ENCODE peak calls at places on chromosomes 6 and 20, in nine cellular contexts. One of them, this sample, is unnamed.

GRCh38 chr6:2823104-2823850 is 18.4 kb downstream of the SERPINB1 start:
- DNase-seq in lung: peak
- DNase-seq in stomach: no peak
- DNase-seq in A549: no peak
- DNase-seq in sigmoid colon: no peak
- DNase-seq in mucosa of descending colon: peak
- DNase-seq in AG04450: no peak
- DNase-seq in cardiac fibroblast: no peak
- DNase-seq in WTC11: no peak
- DNase-seq in this sample: no peak

GRCh38 chr6:10977231-10977968 is 66.7 kb downstream of the ELOVL2 start:
- DNase-seq in mucosa of descending colon: no peak
- DNase-seq in lung: no peak
- DNase-seq in sigmoid colon: no peak
- DNase-seq in WTC11: peak
- DNase-seq in AG04450: no peak
- DNase-seq in A549: no peak
- DNase-seq in stomach: no peak
- DNase-seq in cardiac fibroblast: no peak
- DNase-seq in this sample: no peak

GRCh38 chr20:4100679-4101078 is 85.3 kb upstream of the RNF24 start:
- DNase-seq in WTC11: no peak
- DNase-seq in cardiac fibroblast: no peak
- DNase-seq in lung: no peak
- DNase-seq in A549: no peak
- DNase-seq in mucosa of descending colon: no peak
- DNase-seq in sigmoid colon: no peak
- DNase-seq in stomach: no peak
- DNase-seq in AG04450: no peak
- DNase-seq in this sample: no peak

GRCh38 chr6:106279179-106279578 is 46.4 kb downstream of the ATG5 start:
- DNase-seq in sigmoid colon: no peak
- DNase-seq in AG04450: peak
- DNase-seq in WTC11: no peak
- DNase-seq in lung: no peak
- DNase-seq in stomach: no peak
- DNase-seq in cardiac fibroblast: peak
- DNase-seq in A549: no peak
- DNase-seq in mucosa of descending colon: no peak
- DNase-seq in this sample: no peak

GRCh38 chr20:36573798-36574277 is 441 bp downstream of the TGIF2 start:
- DNase-seq in cardiac fibroblast: peak
- DNase-seq in lung: peak
- DNase-seq in sigmoid colon: peak
- DNase-seq in WTC11: no peak
- DNase-seq in mucosa of descending colon: peak
- DNase-seq in AG04450: no peak
- DNase-seq in stomach: peak
- DNase-seq in A549: no peak
- DNase-seq in this sample: peak

GRCh38 chr6:8219352-8219943 is 117.1 kb upstream of the EEF1E1 start:
- DNase-seq in mucosa of descending colon: peak
- DNase-seq in sigmoid colon: no peak
- DNase-seq in A549: peak
- DNase-seq in lung: no peak
- DNase-seq in AG04450: peak
- DNase-seq in stomach: peak
- DNase-seq in WTC11: peak
- DNase-seq in cardiac fibroblast: peak
- DNase-seq in this sample: peak

GRCh38 chr6:49937017-49937416 is 26.9 kb downstream of the DEFB114 start:
- DNase-seq in mucosa of descending colon: no peak
- DNase-seq in A549: no peak
- DNase-seq in lung: no peak
- DNase-seq in sigmoid colon: no peak
- DNase-seq in WTC11: no peak
- DNase-seq in cardiac fibroblast: no peak
- DNase-seq in AG04450: no peak
- DNase-seq in stomach: no peak
- DNase-seq in this sample: no peak

GRCh38 chr20:36315545-36316351 is 9.6 kb downstream of the DLGAP4 start:
- DNase-seq in AG04450: no peak
- DNase-seq in stomach: no peak
- DNase-seq in mucosa of descending colon: no peak
- DNase-seq in A549: no peak
- DNase-seq in lung: no peak
- DNase-seq in WTC11: peak
- DNase-seq in sigmoid colon: peak
- DNase-seq in cardiac fibroblast: no peak
- DNase-seq in this sample: no peak

GRCh38 chr20:64166712-64167615 is 2.7 kb downstream of the MYT1 start:
- DNase-seq in sigmoid colon: no peak
- DNase-seq in stomach: no peak
- DNase-seq in mucosa of descending colon: no peak
- DNase-seq in WTC11: no peak
- DNase-seq in cardiac fibroblast: no peak
- DNase-seq in AG04450: no peak
- DNase-seq in lung: no peak
- DNase-seq in A549: no peak
- DNase-seq in this sample: no peak

GRCh38 chr6:34207695-34208443 is 28.8 kb upstream of the HMGA1 start:
- DNase-seq in A549: no peak
- DNase-seq in cardiac fibroblast: no peak
- DNase-seq in WTC11: no peak
- DNase-seq in mucosa of descending colon: no peak
- DNase-seq in stomach: no peak
- DNase-seq in lung: no peak
- DNase-seq in sigmoid colon: no peak
- DNase-seq in AG04450: no peak
- DNase-seq in this sample: peak

GRCh38 chr6:96899019-96899418 is 1.3 kb upstream of the NDUFAF4 start:
- DNase-seq in cardiac fibroblast: peak
- DNase-seq in mucosa of descending colon: peak
- DNase-seq in A549: peak
- DNase-seq in WTC11: no peak
- DNase-seq in stomach: no peak
- DNase-seq in lung: no peak
- DNase-seq in sigmoid colon: no peak
- DNase-seq in AG04450: peak
- DNase-seq in this sample: peak

GRCh38 chr6:158709809-158710208 is 60.0 kb downstream of the SYTL3 start:
- DNase-seq in WTC11: no peak
- DNase-seq in mucosa of descending colon: no peak
- DNase-seq in stomach: no peak
- DNase-seq in cardiac fibroblast: no peak
- DNase-seq in A549: no peak
- DNase-seq in sigmoid colon: no peak
- DNase-seq in lung: no peak
- DNase-seq in AG04450: no peak
- DNase-seq in this sample: no peak

GRCh38 chr6:3328145-3328544 is 69.4 kb downstream of the PSMG4 start:
- DNase-seq in WTC11: no peak
- DNase-seq in mucosa of descending colon: no peak
- DNase-seq in stomach: no peak
- DNase-seq in cardiac fibroblast: peak
- DNase-seq in A549: peak
- DNase-seq in sigmoid colon: peak
- DNase-seq in AG04450: no peak
- DNase-seq in lung: no peak
- DNase-seq in this sample: no peak

GRCh38 chr6:25331085-25331685 is 52.0 kb downstream of the CARMIL1 start:
- DNase-seq in cardiac fibroblast: no peak
- DNase-seq in mucosa of descending colon: no peak
- DNase-seq in stomach: no peak
- DNase-seq in sigmoid colon: no peak
- DNase-seq in A549: no peak
- DNase-seq in AG04450: no peak
- DNase-seq in lung: no peak
- DNase-seq in WTC11: no peak
- DNase-seq in this sample: no peak

GRCh38 chr20:1524004-1524403 is 32.8 kb upstream of the SIRPB2 start:
- DNase-seq in A549: no peak
- DNase-seq in AG04450: no peak
- DNase-seq in stomach: no peak
- DNase-seq in lung: no peak
- DNase-seq in mucosa of descending colon: no peak
- DNase-seq in cardiac fibroblast: no peak
- DNase-seq in sigmoid colon: no peak
- DNase-seq in WTC11: no peak
- DNase-seq in this sample: no peak

GRCh38 chr6:106300020-106300772 is 25.4 kb downstream of the ATG5 start:
- DNase-seq in AG04450: no peak
- DNase-seq in stomach: no peak
- DNase-seq in sigmoid colon: no peak
- DNase-seq in lung: no peak
- DNase-seq in WTC11: no peak
- DNase-seq in A549: no peak
- DNase-seq in cardiac fibroblast: no peak
- DNase-seq in mucosa of descending colon: no peak
- DNase-seq in this sample: no peak

GRCh38 chr20:15030826-15031225 is 693.4 kb upstream of the FLRT3 start:
- DNase-seq in AG04450: no peak
- DNase-seq in A549: no peak
- DNase-seq in sigmoid colon: no peak
- DNase-seq in WTC11: no peak
- DNase-seq in stomach: no peak
- DNase-seq in mucosa of descending colon: no peak
- DNase-seq in lung: no peak
- DNase-seq in cardiac fibroblast: no peak
- DNase-seq in this sample: no peak

DNA sequence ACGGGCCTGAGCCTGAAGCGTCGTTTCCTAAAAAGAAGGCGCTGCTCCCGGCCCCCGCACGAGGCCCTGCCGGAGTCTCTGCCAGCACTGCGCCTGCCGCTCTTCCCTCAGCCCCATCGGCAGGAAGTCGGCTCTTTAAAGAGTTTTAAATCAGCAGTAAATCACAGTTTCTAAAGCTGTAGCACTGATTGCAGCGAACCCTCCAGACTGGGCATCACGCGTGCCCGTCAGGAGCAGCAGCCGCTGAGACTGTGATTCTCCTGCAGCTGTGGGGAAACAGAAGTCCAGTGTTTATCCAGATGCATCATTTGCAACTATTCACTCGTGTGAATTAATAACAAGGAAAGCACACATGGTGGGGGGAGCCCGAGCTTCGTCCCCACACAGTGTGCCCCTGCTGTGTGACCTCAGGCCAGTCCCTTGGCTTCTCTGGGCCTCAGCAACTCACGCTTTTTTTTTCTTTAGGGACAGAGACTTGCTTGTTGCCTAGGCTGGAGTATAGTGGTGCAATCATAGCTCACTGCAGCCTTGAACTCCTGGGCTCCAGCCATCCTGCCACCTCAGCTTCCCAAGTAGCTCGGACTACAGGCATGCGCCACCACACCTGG is 28.3 kb downstream of the DLL1 start:
- DNase-seq in sigmoid colon: peak
- DNase-seq in stomach: no peak
- DNase-seq in A549: no peak
- DNase-seq in mucosa of descending colon: no peak
- DNase-seq in cardiac fibroblast: no peak
- DNase-seq in lung: no peak
- DNase-seq in WTC11: no peak
- DNase-seq in AG04450: no peak
- DNase-seq in this sample: no peak
- TF ChIP-seq CTCF in sigmoid colon: no peak
- TF ChIP-seq CTCF in stomach: no peak
- TF ChIP-seq CTCF in A549: no peak
- TF ChIP-seq CTCF in mucosa of descending colon: no peak
- TF ChIP-seq CTCF in cardiac fibroblast: no peak
- TF ChIP-seq CTCF in lung: no peak
- TF ChIP-seq CTCF in WTC11: no peak
- TF ChIP-seq CTCF in AG04450: no peak
- TF ChIP-seq CTCF in this sample: no peak

DNA sequence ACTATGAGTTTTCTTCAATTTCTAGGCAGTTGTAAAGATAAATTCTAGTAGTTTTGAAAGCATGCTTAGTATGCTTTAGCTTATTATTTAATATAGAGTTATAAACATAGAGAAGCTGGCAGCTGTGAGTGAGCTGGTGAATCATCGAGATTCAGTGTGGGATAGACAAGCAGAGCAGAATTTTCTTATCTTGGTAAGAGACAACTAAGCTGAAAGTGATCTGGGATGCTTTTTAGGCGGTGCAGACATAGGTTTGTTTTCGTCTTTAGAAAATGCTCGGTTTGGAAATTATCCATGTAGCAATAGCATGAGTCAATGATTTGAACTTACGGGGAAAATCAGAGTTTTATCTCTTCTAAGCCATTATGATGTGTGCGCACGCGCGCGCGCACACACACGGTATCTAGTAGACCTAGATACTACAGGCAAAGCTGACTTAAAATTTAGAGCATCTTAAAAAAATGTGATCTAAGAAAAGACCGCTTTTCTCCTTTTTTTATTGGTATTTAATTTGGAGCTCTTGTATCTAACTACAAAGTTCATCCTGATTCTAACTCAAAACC is 128.3 kb upstream of the MAP3K7 start:
- DNase-seq in AG04450: peak
- DNase-seq in cardiac fibroblast: peak
- DNase-seq in lung: no peak
- DNase-seq in WTC11: no peak
- DNase-seq in stomach: no peak
- DNase-seq in sigmoid colon: no peak
- DNase-seq in A549: no peak
- DNase-seq in mucosa of descending colon: no peak
- DNase-seq in this sample: no peak
- TF ChIP-seq CTCF in AG04450: no peak
- TF ChIP-seq CTCF in cardiac fibroblast: no peak
- TF ChIP-seq CTCF in lung: no peak
- TF ChIP-seq CTCF in WTC11: no peak
- TF ChIP-seq CTCF in stomach: no peak
- TF ChIP-seq CTCF in sigmoid colon: no peak
- TF ChIP-seq CTCF in A549: no peak
- TF ChIP-seq CTCF in mucosa of descending colon: no peak
- TF ChIP-seq CTCF in this sample: no peak

DNA sequence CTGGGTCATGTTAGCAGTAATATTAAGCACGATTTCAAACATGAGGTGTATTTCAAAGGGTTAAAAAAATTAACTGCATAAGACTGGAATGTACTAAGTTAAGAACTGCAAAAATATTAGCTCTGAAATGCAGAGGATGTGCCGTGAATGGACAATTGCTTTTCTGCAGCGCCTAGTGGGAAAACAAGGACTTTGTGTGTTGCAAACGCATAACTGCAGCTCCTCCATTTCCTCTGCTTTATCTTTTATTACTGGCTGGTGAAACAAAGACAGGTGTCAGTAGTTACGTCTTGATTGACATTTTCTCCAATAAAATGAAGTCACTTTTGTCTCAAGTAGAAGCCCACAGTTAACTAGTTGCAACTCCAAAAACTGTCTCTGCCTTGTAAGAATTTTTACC is 1.7 kb downstream of the PDE7B start:
- DNase-seq in cardiac fibroblast: peak
- DNase-seq in lung: no peak
- DNase-seq in WTC11: no peak
- DNase-seq in mucosa of descending colon: no peak
- DNase-seq in A549: peak
- DNase-seq in sigmoid colon: no peak
- DNase-seq in stomach: no peak
- DNase-seq in AG04450: no peak
- DNase-seq in this sample: no peak
- TF ChIP-seq CTCF in cardiac fibroblast: peak
- TF ChIP-seq CTCF in lung: no peak
- TF ChIP-seq CTCF in WTC11: no peak
- TF ChIP-seq CTCF in mucosa of descending colon: no peak
- TF ChIP-seq CTCF in A549: no peak
- TF ChIP-seq CTCF in sigmoid colon: no peak
- TF ChIP-seq CTCF in stomach: no peak
- TF ChIP-seq CTCF in AG04450: peak
- TF ChIP-seq CTCF in this sample: no peak

GRCh38 chr6:56292505-56293181 is 45.3 kb upstream of the COL21A1 start:
- DNase-seq in stomach: no peak
- DNase-seq in cardiac fibroblast: peak
- DNase-seq in sigmoid colon: no peak
- DNase-seq in WTC11: peak
- DNase-seq in A549: peak
- DNase-seq in lung: no peak
- DNase-seq in AG04450: peak
- DNase-seq in mucosa of descending colon: peak
- DNase-seq in this sample: no peak
- TF ChIP-seq CTCF in stomach: peak
- TF ChIP-seq CTCF in cardiac fibroblast: peak
- TF ChIP-seq CTCF in sigmoid colon: peak
- TF ChIP-seq CTCF in WTC11: no peak
- TF ChIP-seq CTCF in A549: peak
- TF ChIP-seq CTCF in lung: no peak
- TF ChIP-seq CTCF in AG04450: peak
- TF ChIP-seq CTCF in mucosa of descending colon: no peak
- TF ChIP-seq CTCF in this sample: no peak

This sample was measured in activated CD8-positive, alpha-beta T cell treated with anti-CD3 and anti-CD28 coated beads for 36 hours.